ENCODE peak calls at places on chromosomes 7 and 10, in four cellular contexts. O, F, D and A are unnamed samples.

GRCh38 chr10:90849956-90850749 is 7.7 kb downstream of the HTR7 start:
- DNase-seq in O (no peak), F (no peak), D (no peak), A (no peak)

GRCh38 chr7:28919510-28919909 is 38.6 kb downstream of the TRIL start:
- DNase-seq in O (no peak), F (no peak), D (no peak), A (no peak)

GRCh38 chr10:78454123-78454645 is 420.5 kb downstream of the RPS24 start:
- DNase-seq in O (no peak), F (no peak), D (no peak), A (no peak)

GRCh38 chr10:93493162-93493561 is 3.2 kb upstream of the CEP55 start:
- DNase-seq in O (no peak), F (no peak), D (peak; percentile 6), A (no peak)

GRCh38 chr7:20778063-20778721 is 8.5 kb downstream of the SP8 start:
- DNase-seq in O (peak; percentile 86), F (no peak), D (no peak), A (peak; percentile 28)

GRCh38 chr10:6151087-6151977 is 51.4 kb upstream of the PFKFB3 start:
- DNase-seq in O (peak; percentile 75), F (peak; percentile 51), D (peak; percentile 36), A (peak; percentile 50)

GRCh38 chr7:11437987-11438386 is 394.0 kb downstream of the THSD7A start:
- DNase-seq in O (no peak), F (no peak), D (no peak), A (no peak)

GRCh38 chr10:6778992-6779701 is 199.1 kb upstream of the PRKCQ start:
- DNase-seq in O (no peak), F (no peak), D (no peak), A (no peak)

GRCh38 chr10:102452672-102453340 is 1.5 kb upstream of the C10orf95 start:
- DNase-seq in O (no peak), F (no peak), D (no peak), A (peak; percentile 70)

GRCh38 chr7:143042821-143043271 is 9.3 kb upstream of the OR6V1 start:
- DNase-seq in O (no peak), F (no peak), D (peak; percentile 78), A (no peak)

GRCh38 chr10:110321869-110322620 is 17.3 kb upstream of the SMNDC1 start:
- DNase-seq in O (no peak), F (no peak), D (no peak), A (no peak)

GRCh38 chr10:103580422-103580821 is 86.9 kb downstream of the NEURL1 start:
- DNase-seq in O (no peak), F (no peak), D (no peak), A (peak; percentile 25)

GRCh38 chr7:112723416-112723815 is 66.8 kb downstream of the TMEM168 start:
- DNase-seq in O (no peak), F (no peak), D (no peak), A (no peak)

GRCh38 chr10:63466168-63466935 is 575 bp upstream of the JMJD1C start:
- DNase-seq in O (no peak), F (no peak), D (peak; percentile 54), A (peak; percentile 58)

GRCh38 chr10:119209050-119209735 is 1.8 kb downstream of the GRK5 start:
- DNase-seq in O (peak; percentile 80), F (no peak), D (peak; percentile 59), A (peak; percentile 64)

GRCh38 chr7:119999743-120000475 is 273.1 kb upstream of the KCND2 start:
- DNase-seq in O (no peak), F (no peak), D (no peak), A (no peak)

GRCh38 chr10:8444630-8445029 is 390.1 kb downstream of the GATA3 start:
- DNase-seq in O (peak; percentile 36), F (no peak), D (no peak), A (no peak)

GRCh38 chr7:128112781-128113221 is 81.6 kb upstream of the LRRC4 start:
- DNase-seq in O (no peak), F (no peak), D (no peak), A (no peak)

GRCh38 chr7:55552320-55553086 is 19.8 kb downstream of the VOPP1 start:
- DNase-seq in O (no peak), F (no peak), D (no peak), A (peak; percentile 22)

GRCh38 chr10:43390791-43391190 is 18.2 kb downstream of the HNRNPF start:
- DNase-seq in O (no peak), F (no peak), D (peak; percentile 42), A (no peak)

GRCh38 chr10:13924020-13924725 is 337.4 kb downstream of the PRPF18 start:
- DNase-seq in O (no peak), F (no peak), D (no peak), A (no peak)

GRCh38 chr7:98133621-98134266 is 27.1 kb downstream of the LMTK2 start:
- DNase-seq in O (no peak), F (no peak), D (peak; percentile 76), A (no peak)

GRCh38 chr10:100930368-100930767 is 17.6 kb downstream of the SLF2 start:
- DNase-seq in O (no peak), F (no peak), D (peak; percentile 25), A (no peak)

GRCh38 chr10:33157108-33157507 is 177.4 kb downstream of the NRP1 start:
- DNase-seq in O (no peak), F (no peak), D (no peak), A (no peak)

GRCh38 chr10:116259638-116260037 is 13.4 kb downstream of the GFRA1 start:
- DNase-seq in O (no peak), F (no peak), D (no peak), A (no peak)

GRCh38 chr7:105841866-105842265 is 34.5 kb downstream of the ATXN7L1 start:
- DNase-seq in O (no peak), F (no peak), D (no peak), A (no peak)

GRCh38 chr7:18407385-18407784 is 88.2 kb upstream of the HDAC9 start:
- DNase-seq in O (no peak), F (no peak), D (no peak), A (no peak)
- TF ChIP-seq ETV6 in O (no peak), F (no peak), D (no peak), A (no peak)

DNA sequence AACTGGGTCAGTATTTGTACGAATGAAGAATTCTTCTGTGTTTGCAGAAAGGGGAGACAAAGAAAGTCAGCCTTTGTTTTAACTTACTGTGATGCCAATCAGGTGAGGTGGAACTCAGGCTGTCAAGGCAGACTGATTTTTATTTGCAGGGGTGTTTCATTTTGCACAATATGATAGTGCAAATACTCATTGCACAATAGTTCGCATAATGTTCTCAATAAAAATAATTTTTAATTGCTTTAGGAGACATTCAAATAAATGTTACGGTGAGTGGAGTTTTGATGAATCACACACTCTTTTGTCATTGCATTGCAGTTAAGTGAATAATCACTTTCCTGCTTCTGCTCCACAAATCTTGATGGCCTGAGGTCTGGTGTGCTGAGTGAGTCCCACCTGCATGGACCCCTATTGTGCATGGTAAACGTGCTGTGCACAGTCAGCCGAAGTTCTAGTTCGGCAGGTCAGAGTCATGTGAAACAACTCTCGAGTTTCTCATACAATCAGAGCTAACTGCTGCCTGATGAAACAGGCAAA is 141.3 kb upstream of the FZD8 start:
- DNase-seq in O (no peak), F (no peak), D (no peak), A (no peak)
- TF ChIP-seq ESRRA in O (no peak), F (no peak), D (no peak), A (no peak)

GRCh38 chr7:42407828-42408227 is 170.8 kb upstream of the GLI3 start:
- DNase-seq in O (no peak), F (no peak), D (no peak), A (no peak)
- TF ChIP-seq ETV6 in O (no peak), F (no peak), D (no peak), A (no peak)

GRCh38 chr7:7771452-7771851 is 53.0 kb upstream of the RPA3 start:
- DNase-seq in O (no peak), F (no peak), D (no peak), A (no peak)

GRCh38 chr7:7769712-7770111 is 51.3 kb upstream of the RPA3 start:
- DNase-seq in O (no peak), F (no peak), D (no peak), A (no peak)

GRCh38 chr7:7768977-7769376 is 50.6 kb upstream of the RPA3 start:
- DNase-seq in O (no peak), F (no peak), D (no peak), A (no peak)

GRCh38 chr7:7772385-7772784 is 54.0 kb upstream of the RPA3 start:
- DNase-seq in O (no peak), F (no peak), D (no peak), A (no peak)

GRCh38 chr7:7770228-7770627 is 51.8 kb upstream of the RPA3 start:
- DNase-seq in O (no peak), F (no peak), D (no peak), A (no peak)
- TF ChIP-seq ESRRA in O (no peak), F (no peak), D (no peak), A (no peak)

GRCh38 chr7:36038063-36038721 is 114.9 kb upstream of the EEPD1 start:
- DNase-seq in O (no peak), F (no peak), D (no peak), A (no peak)

GRCh38 chr7:36039671-36040070 is 113.4 kb upstream of the EEPD1 start:
- DNase-seq in O (no peak), F (no peak), D (no peak), A (no peak)

GRCh38 chr7:36037121-36037662 is 115.9 kb upstream of the EEPD1 start:
- DNase-seq in O (no peak), F (no peak), D (no peak), A (peak; percentile 11)

GRCh38 chr7:36039243-36039642 is 113.8 kb upstream of the EEPD1 start:
- DNase-seq in O (no peak), F (no peak), D (no peak), A (no peak)

GRCh38 chr7:36040679-36041078 is 112.4 kb upstream of the EEPD1 start:
- DNase-seq in O (no peak), F (no peak), D (no peak), A (no peak)
- TF ChIP-seq ETV6 in O (no peak), F (no peak), D (no peak), A (no peak)

GRCh38 chr7:24685706-24686105 is 71.6 kb downstream of the GSDME start:
- DNase-seq in O (no peak), F (no peak), D (no peak), A (no peak)
- TF ChIP-seq ESRRA in O (no peak), F (no peak), D (no peak), A (no peak)